ENCODE peak calls at places on chromosomes 3 and 15, in nine cellular contexts. W is thyroid gland, H is HepG2, N is A549, X is IMR-90, Y is stomach, O is esophagus squamous epithelium, A is endothelial cell of umbilical vein, K is adrenal gland. F is an unnamed sample.

GRCh38 chr15:75061272-75061671 is 37.9 kb downstream of the PPCDC start:
- DNase-seq in K (no peak), O (no peak), N (no peak), X (peak), W (no peak), Y (no peak), A (no peak), H (no peak), F (no peak)

GRCh38 chr3:119973276-119973675 is 121.0 kb downstream of the GSK3B start:
- DNase-seq in N (peak), A (no peak), O (no peak), K (no peak), X (peak), W (no peak), Y (no peak), H (no peak), F (no peak)

GRCh38 chr15:47301481-47301880 is 415.8 kb upstream of the SEMA6D start:
- DNase-seq in A (no peak), O (no peak), Y (no peak), H (no peak), W (peak), X (no peak), N (no peak), K (no peak), F (no peak)

GRCh38 chr3:58356054-58356453 is 23.4 kb downstream of the PXK start:
- DNase-seq in K (no peak), A (no peak), N (no peak), Y (no peak), W (peak), O (no peak), X (no peak), H (no peak), F (no peak)

GRCh38 chr3:126870608-126871210 is 112.2 kb upstream of the PLXNA1 start:
- DNase-seq in H (no peak), X (peak), A (no peak), Y (no peak), N (no peak), O (no peak), K (no peak), W (no peak), F (peak)

GRCh38 chr3:190566043-190566933 is 52.4 kb downstream of the IL1RAP start:
- DNase-seq in H (peak), K (peak), O (peak), X (peak), Y (peak), W (peak), N (peak), A (peak), F (peak)

GRCh38 chr3:182116386-182116785 is 404.7 kb downstream of the SOX2 start:
- DNase-seq in O (no peak), K (no peak), A (no peak), Y (no peak), W (peak), N (no peak), X (no peak), H (no peak), F (no peak)

GRCh38 chr3:190581041-190581501 is 67.2 kb downstream of the IL1RAP start:
- DNase-seq in N (no peak), W (no peak), A (peak), K (no peak), Y (no peak), O (no peak), X (peak), H (no peak), F (no peak)

DNA sequence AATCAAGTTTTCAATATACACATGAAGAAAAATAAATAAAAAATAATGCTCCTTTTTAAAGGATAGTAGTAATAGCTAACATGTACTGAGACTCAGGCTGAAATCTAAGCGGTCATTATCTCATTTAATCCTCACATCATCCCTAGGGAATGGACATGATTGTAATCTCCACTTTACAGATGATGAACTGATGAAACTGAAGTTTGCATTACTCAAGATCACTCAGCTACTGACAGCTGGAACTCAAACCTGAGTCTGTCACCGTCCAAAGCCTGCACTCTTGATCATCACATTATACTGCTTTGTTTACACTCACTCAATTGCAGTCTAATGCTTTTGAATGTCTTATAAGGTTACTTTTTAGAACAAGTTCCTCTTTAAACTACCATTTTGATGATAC is 3.2 kb downstream of the NPTN start:
- DNase-seq in O (no peak), X (no peak), A (no peak), H (peak), K (no peak), Y (no peak), W (no peak), N (no peak), F (no peak)
- H3K4me3 ChIP-seq in O (no peak), X (no peak), A (no peak), H (peak), K (no peak), Y (no peak), W (no peak), N (no peak), F (no peak)

GRCh38 chr3:95333826-95334225 is 1271.0 kb downstream of the NSUN3 start:
- DNase-seq in O (no peak), A (no peak), H (no peak), N (no peak), W (no peak), K (no peak), X (no peak), Y (no peak), F (no peak)

GRCh38 chr3:95341314-95341713 is 1278.5 kb downstream of the NSUN3 start:
- DNase-seq in H (peak), O (no peak), A (no peak), K (no peak), N (no peak), X (no peak), Y (no peak), W (no peak), F (no peak)

GRCh38 chr3:95334461-95334860 is 1271.6 kb downstream of the NSUN3 start:
- DNase-seq in O (no peak), A (no peak), X (no peak), H (no peak), N (no peak), W (no peak), K (no peak), Y (no peak), F (no peak)

GRCh38 chr3:95343228-95343627 is 1280.4 kb downstream of the NSUN3 start:
- DNase-seq in H (no peak), Y (no peak), N (no peak), O (no peak), A (no peak), K (no peak), W (no peak), X (no peak), F (no peak)

GRCh38 chr3:95338446-95338845 is 1275.6 kb downstream of the NSUN3 start:
- DNase-seq in K (no peak), X (no peak), O (no peak), H (no peak), Y (no peak), W (no peak), N (no peak), A (no peak), F (no peak)
- TF ChIP-seq POLR2A in K (no peak), X (no peak), O (no peak), H (no peak), Y (no peak), W (no peak), N (no peak), A (no peak), F (no peak)

GRCh38 chr15:80154336-80154735 is 1.5 kb downstream of the FAH start:
- DNase-seq in O (no peak), W (peak), H (peak), A (no peak), K (peak), X (peak), Y (no peak), N (no peak), F (no peak)

GRCh38 chr15:80152896-80153876 is at the start of gene FAH:
- DNase-seq in O (no peak), X (peak), A (peak), W (peak), H (peak), Y (no peak), K (peak), N (no peak), F (no peak)

GRCh38 chr15:80152180-80152895 is 461 bp upstream of the FAH start:
- DNase-seq in H (peak), W (peak), A (peak), K (peak), Y (peak), O (peak), X (peak), N (peak), F (peak)

GRCh38 chr15:80155001-80155377 is 2.2 kb downstream of the FAH start:
- DNase-seq in O (no peak), W (no peak), K (no peak), X (no peak), N (no peak), H (no peak), Y (no peak), A (no peak), F (no peak)

GRCh38 chr15:80153900-80154299 is 1.1 kb downstream of the FAH start:
- DNase-seq in O (no peak), Y (no peak), W (no peak), K (no peak), X (peak), A (no peak), N (no peak), H (no peak), F (no peak)
- H3K4me3 ChIP-seq in O (no peak), Y (no peak), W (no peak), K (no peak), X (no peak), A (no peak), N (no peak), H (peak), F (no peak)

GRCh38 chr3:112987710-112988334 is 3.0 kb upstream of the GTPBP8 start:
- DNase-seq in A (no peak), N (no peak), O (no peak), H (no peak), W (no peak), K (no peak), X (no peak), Y (no peak), F (no peak)

GRCh38 chr3:112995800-112996199 is 5.0 kb downstream of the GTPBP8 start:
- DNase-seq in X (no peak), A (no peak), W (no peak), N (no peak), Y (no peak), O (no peak), K (no peak), H (no peak), F (no peak)

DNA sequence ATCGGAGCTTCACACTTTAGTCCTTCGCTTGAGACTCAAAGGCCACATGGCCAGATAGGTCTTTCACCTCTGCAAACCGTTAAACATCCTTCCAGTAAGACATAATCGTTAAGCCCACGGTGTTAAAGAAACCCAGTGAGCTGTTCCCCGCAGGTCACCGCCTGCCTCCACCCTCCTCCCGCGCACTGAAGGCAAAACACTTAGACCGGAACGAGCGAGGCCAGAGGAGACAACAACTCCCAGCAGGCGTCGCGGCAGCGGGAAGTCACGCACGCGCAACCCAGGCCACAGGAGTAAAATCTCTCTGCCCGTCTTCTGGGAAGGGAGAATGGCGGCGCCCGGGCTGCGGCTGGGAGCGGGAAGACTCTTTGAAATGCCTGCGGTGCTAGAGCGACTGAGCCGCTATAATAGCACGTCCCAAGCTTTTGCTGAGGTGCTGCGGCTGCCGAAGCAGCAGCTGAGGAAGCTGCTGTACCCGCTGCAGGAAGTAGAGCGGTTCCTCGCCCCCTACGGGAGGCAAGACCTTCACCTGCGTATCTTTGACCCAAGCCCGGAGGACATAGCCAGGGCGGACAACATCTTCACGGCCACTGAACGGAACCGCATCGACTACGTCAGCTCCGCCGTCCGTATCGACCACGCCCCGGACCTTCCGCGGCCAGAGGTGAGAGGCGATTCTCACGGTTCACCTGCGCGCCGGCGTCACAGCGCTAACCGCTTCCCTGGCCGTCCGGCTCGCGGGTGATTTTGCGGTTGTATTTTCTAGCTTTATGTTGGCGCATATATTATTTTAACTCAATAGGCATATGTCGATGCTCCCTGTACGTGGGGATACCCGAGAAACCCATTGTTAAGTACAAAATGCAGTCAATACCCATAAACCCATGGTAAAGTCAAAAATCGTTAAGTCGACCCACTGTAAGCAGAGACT is at the start of gene GTPBP8:
- DNase-seq in K (peak), X (peak), H (peak), A (peak), W (peak), Y (peak), N (peak), O (peak), F (peak)
- TF ChIP-seq POLR2A in K (peak), X (peak), H (peak), A (peak), W (peak), Y (peak), N (peak), O (peak), F (peak)

GRCh38 chr15:45785897-45786296 is 151.1 kb downstream of the SQOR start:
- DNase-seq in X (no peak), A (no peak), K (no peak), W (no peak), H (no peak), N (no peak), Y (no peak), O (no peak), F (no peak)
- H3K4me3 ChIP-seq in X (no peak), A (no peak), K (no peak), W (no peak), H (no peak), N (no peak), Y (no peak), O (no peak), F (no peak)

DNA sequence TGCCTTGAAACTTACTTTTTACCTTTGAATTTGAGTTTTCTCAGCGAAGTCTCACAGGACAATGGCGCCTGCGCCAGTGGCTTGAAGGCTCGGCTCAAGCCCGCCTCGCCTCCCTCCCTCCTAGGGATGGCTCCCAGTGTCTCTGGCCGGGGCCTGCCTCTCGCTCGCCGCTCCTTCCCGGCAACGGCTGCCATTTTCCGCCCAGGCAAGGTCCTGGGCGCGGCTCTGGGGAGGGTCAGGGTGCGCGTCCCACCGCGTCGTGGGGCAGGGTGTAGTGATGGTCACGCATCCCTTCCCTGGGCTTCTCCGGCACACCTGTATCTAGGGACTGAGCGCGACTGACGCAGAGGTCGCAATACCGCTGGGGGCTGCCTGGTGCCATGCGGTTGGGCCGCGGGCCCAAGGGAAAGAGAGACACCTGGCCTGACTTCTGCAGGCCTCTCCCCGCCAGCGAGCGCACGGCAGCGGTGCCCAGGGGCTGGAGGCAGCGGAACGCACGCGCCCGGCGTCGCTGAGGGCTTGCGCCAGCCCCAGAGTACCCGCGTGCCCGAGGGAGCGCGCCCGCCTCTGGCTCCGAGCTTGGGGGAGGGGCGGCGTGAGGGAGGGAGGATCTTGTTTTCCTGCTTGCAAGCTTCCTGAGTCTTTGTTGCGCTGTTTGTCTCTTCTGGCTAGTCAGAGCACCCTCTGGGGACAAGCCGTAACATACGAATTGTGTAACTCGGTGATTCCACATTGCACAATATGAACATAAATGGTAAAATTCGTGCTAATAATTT is 20.7 kb upstream of the FEM1B start:
- DNase-seq in X (peak), H (peak), O (no peak), K (peak), N (peak), Y (peak), W (peak), A (peak), F (peak)
- TF ChIP-seq POLR2A in X (no peak), H (no peak), O (peak), K (peak), N (peak), Y (no peak), W (peak), A (no peak), F (peak)

DNA sequence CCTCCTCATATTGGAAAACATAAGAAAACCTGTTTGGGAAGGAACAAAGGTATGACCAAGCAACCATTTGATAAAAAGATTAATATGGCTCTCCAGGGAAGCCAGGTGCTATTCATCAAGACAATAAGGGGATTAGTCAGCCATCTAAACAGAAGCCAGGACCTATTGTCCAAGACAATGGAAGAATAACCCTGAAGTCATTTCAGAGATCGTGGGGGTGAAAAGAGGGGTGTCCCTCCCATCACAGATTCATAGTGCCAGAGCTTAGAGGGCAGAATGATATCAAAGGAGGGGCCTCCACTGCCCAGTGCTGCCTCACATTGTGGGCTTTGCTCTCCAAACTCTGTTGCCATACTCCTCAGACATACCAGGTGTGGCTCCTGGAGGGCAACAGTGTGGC is 73.5 kb downstream of the DAPK2 start:
- DNase-seq in X (no peak), O (no peak), A (no peak), W (no peak), Y (no peak), N (no peak), H (no peak), K (no peak), F (no peak)
- H3K4me3 ChIP-seq in X (no peak), O (no peak), A (no peak), W (no peak), Y (no peak), N (no peak), H (no peak), K (no peak), F (no peak)

GRCh38 chr3:184185461-184186183 is 377 bp upstream of the ABCF3 start:
- DNase-seq in A (peak), O (peak), X (peak), Y (peak), N (peak), K (peak), H (peak), W (peak), F (peak)
- TF ChIP-seq POLR2A in A (peak), O (no peak), X (peak), Y (no peak), N (peak), K (no peak), H (peak), W (no peak), F (no peak)

DNA sequence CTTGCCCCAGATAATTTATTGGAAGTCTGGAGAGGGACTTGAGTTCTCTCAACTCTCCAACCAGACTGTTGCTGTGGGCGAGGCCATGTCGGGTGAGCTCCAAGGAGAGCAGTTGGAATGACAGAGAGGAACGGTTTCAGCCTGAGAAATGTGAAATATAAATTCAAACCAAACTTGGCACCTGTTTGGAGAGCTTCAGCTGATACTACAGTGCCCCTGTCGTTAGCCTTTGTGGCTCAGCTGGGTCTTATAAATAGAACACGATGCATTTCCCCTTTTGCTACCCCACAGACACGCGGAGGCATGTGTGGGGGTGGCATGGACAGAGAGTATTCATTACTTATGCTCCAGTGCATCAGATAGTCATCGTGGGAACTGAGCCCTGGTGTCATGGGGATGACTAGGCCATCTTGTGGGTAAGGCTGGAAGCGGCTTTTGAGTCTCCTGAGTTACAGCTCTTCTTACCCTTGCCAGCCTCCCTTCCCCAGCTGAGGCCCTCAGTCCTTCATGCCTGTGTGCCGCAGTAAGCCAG is 15.6 kb downstream of the SMAD3 start:
- DNase-seq in N (no peak), O (peak), H (no peak), A (peak), X (peak), Y (no peak), K (peak), W (peak), F (no peak)
- H3K4me3 ChIP-seq in N (no peak), O (no peak), H (no peak), A (no peak), X (no peak), Y (no peak), K (no peak), W (no peak), F (no peak)

DNA sequence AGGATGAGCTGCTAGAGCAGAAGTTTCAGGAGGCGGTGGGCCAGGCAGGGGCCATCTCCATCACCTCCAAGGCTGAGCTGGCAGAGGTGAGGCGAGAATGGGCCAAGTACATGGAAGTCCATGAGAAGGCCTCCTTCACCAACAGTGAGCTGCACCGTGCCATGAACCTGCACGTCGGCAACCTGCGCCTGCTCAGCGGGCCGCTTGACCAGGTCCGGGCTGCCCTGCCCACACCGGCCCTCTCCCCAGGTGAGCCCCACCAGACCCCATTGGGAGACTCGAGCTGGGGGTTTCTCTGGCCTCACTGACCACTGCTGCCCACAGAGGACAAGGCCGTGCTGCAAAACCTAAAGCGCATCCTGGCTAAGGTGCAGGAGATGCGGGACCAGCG is 28.0 kb downstream of the PTPN23 start:
- DNase-seq in K (no peak), H (no peak), O (no peak), Y (no peak), W (no peak), A (no peak), N (no peak), X (no peak), F (no peak)
- TF ChIP-seq POLR2A in K (no peak), H (no peak), O (no peak), Y (no peak), W (no peak), A (no peak), N (no peak), X (no peak), F (no peak)